ENCODE peak calls at places on chromosomes 3 and 15, in ten cellular contexts. V, H, Q, P, N, G, O, C, D and Y are unnamed samples. For H3K9me3 and H3K4me1, the result is how much of the 10 kb centered on the place peaks cover.

GRCh38 chr3:15630646-15631350 is 29.3 kb downstream of the BTD start:
- DNase-seq in V (no peak), H (no peak), Q (no peak), P (no peak), N (peak), G (no peak), O (no peak), C (peak), D (no peak), Y (no peak)

GRCh38 chr3:100482181-100482580 is 10.2 kb upstream of the TMEM45A start:
- DNase-seq in V (no peak), H (peak), Q (no peak), P (no peak), N (no peak), G (no peak), O (no peak), C (no peak), D (no peak), Y (no peak)

GRCh38 chr3:177860236-177860635 is 663.0 kb upstream of the TBL1XR1 start:
- DNase-seq in V (no peak), H (no peak), Q (no peak), P (no peak), N (no peak), G (no peak), O (no peak), C (no peak), D (no peak), Y (no peak)

GRCh38 chr15:88887068-88887580 is 8.2 kb downstream of the HAPLN3 start:
- DNase-seq in V (no peak), H (no peak), Q (no peak), P (no peak), N (no peak), G (no peak), O (no peak), C (no peak), D (no peak), Y (no peak)

GRCh38 chr15:44194397-44195150 is 497 bp downstream of the FRMD5 start:
- DNase-seq in V (peak), H (peak), Q (peak), P (peak), N (peak), G (peak), O (no peak), C (peak), D (peak), Y (peak)

GRCh38 chr3:24161841-24162240 is 216.8 kb downstream of the NR1D2 start:
- DNase-seq in V (no peak), H (no peak), Q (no peak), P (no peak), N (no peak), G (no peak), O (no peak), C (peak), D (no peak), Y (no peak)

GRCh38 chr3:176961916-176962315 is 235.4 kb downstream of the TBL1XR1 start:
- DNase-seq in V (no peak), H (no peak), Q (no peak), P (no peak), N (no peak), G (no peak), O (no peak), C (no peak), D (no peak), Y (no peak)

GRCh38 chr15:75225951-75226732 is 24.5 kb downstream of the C15orf39 start:
- DNase-seq in V (peak), H (no peak), Q (no peak), P (no peak), N (no peak), G (peak), O (no peak), C (no peak), D (no peak), Y (peak)

DNA sequence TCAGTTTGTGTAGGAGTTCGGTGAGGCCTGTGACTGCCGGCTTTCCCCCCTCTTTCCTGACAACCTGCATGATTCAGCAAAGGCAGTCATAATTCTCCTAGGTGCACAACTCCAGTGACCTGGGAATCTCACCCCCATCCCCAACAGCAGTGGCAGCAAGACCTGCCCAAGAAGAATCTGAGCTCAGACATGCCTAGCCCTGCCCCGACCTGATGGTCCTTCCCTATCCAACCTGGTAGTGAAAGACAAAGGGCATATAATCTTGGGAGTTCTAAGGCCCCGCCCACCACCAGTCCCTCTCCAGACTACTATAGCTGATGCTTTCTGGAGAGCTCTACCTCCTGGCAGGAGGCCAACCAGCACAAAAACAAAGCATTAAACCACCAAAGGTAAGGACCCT is 44.2 kb upstream of the ZBED2 start:
- DNase-seq in V (no peak), H (no peak), Q (no peak), P (no peak), N (peak), G (no peak), O (no peak), C (no peak), D (no peak), Y (no peak)
- H3K9me3 ChIP-seq in V (under half), H (under half), Q (under half), P (under half), N (under half), G (under half), O (under half), C (under half), D (under half), Y (under half)

GRCh38 chr15:67136802-67137201 is 71.4 kb downstream of the SMAD3 start:
- DNase-seq in V (no peak), H (no peak), Q (no peak), P (no peak), N (no peak), G (no peak), O (no peak), C (no peak), D (no peak), Y (no peak)

GRCh38 chr15:67138946-67139855 is 73.8 kb downstream of the SMAD3 start:
- DNase-seq in V (no peak), H (no peak), Q (no peak), P (peak), N (no peak), G (no peak), O (no peak), C (no peak), D (no peak), Y (no peak)

GRCh38 chr15:67137951-67138935 is 72.8 kb downstream of the SMAD3 start:
- DNase-seq in V (no peak), H (no peak), Q (no peak), P (no peak), N (no peak), G (no peak), O (no peak), C (no peak), D (no peak), Y (no peak)

GRCh38 chr15:67135494-67135893 is 70.1 kb downstream of the SMAD3 start:
- DNase-seq in V (no peak), H (peak), Q (peak), P (peak), N (no peak), G (no peak), O (peak), C (peak), D (no peak), Y (no peak)

GRCh38 chr15:67137319-67137718 is 71.9 kb downstream of the SMAD3 start:
- DNase-seq in V (no peak), H (no peak), Q (no peak), P (no peak), N (no peak), G (no peak), O (no peak), C (no peak), D (no peak), Y (no peak)
- H3K4me1 ChIP-seq in V (half or more), H (under half), Q (under half), P (half or more), N (under half), G (under half), O (half or more), C (half or more), D (under half), Y (half or more)

DNA sequence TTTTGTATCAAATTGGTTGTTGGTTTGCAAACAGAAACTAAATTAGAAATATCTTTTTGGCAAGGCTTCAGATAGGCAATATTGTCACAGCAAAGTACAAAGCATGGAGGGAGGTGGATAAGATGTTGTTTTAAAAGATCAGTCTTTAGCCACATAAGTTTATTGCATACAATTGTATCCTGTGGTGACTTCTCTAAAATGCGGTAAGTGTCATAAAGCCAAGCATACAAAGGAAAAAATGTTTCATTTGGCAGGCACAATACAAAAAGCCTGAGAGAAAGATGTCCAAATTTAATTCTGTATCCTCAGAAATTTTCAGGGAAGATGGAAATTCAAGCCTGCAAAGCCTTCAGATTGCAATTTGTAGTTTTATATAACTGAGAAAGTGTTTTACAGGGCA is 7.7 kb downstream of the KAT2B start:
- DNase-seq in V (no peak), H (no peak), Q (no peak), P (no peak), N (no peak), G (no peak), O (no peak), C (peak), D (no peak), Y (no peak)
- H3K4me3 ChIP-seq in V (no peak), H (no peak), Q (no peak), P (no peak), N (no peak), G (no peak), O (no peak), C (peak), D (no peak), Y (no peak)

GRCh38 chr15:99633655-99634054 is 67.9 kb downstream of the MEF2A start:
- DNase-seq in V (no peak), H (no peak), Q (no peak), P (no peak), N (no peak), G (no peak), O (no peak), C (no peak), D (no peak), Y (no peak)
- H3K9me3 ChIP-seq in V (under half), H (under half), Q (under half), P (under half), N (under half), G (under half), O (under half), C (under half), D (under half), Y (under half)

DNA sequence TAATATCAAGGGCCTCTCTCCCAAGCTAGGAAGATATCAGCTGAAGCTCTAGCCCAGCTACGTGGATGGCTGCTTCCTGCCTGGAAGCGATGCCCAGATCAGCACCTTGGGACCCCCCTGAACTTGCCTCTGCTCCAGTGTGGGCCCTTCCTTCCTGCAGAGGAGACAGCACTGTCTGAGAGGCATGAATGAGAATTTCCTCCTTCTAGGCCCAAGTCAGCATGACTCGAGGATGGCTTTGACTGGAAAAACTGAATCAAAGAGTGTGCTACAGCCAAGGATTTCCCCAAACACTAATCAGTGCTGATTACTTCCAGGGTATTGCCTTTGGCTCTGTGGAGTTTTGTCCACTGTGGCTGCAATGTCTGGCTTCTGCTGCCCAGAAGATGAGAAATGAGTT is 36.4 kb downstream of the FLNB start:
- DNase-seq in V (no peak), H (no peak), Q (no peak), P (no peak), N (no peak), G (no peak), O (no peak), C (peak), D (no peak), Y (no peak)
- H3K4me1 ChIP-seq in V (half or more), H (under half), Q (under half), P (half or more), N (half or more), G (under half), O (half or more), C (half or more), D (under half), Y (half or more)

DNA sequence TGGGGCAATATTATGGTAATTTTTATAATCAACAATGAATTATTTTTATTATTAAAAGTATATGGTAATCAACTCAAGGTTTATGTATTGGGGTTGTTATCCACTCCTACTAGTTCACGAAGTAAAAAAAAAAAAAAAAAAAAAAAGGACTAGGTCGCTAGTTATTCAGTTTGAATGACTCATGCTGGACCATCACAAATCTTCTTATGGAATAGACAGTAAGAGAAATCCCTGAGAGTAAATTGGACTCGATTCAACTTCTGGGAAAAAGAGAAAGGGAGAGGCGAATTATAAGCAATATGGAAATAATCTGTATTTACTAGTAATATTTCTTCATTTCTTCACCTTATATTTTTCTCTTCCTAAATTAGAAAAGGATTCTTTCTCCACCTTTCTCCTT is 2.0 kb downstream of the MYEF2 start:
- DNase-seq in V (no peak), H (no peak), Q (no peak), P (no peak), N (no peak), G (no peak), O (no peak), C (no peak), D (no peak), Y (no peak)
- H3K4me3 ChIP-seq in V (no peak), H (no peak), Q (no peak), P (no peak), N (no peak), G (no peak), O (no peak), C (no peak), D (no peak), Y (no peak)